ENCODE peak calls at places on chromosome 19, in seven cellular contexts. U is NCI-H2081; I is KG1; S is stimulated activated CD4-positive, alpha-beta T cell treated with anti-CD3 and anti-CD28 coated beads, Interleukin-4, amount 100 ng/mL, for 48 hours; G is AG09309; M is tibial artery; K is lower leg skin. B is an unnamed sample.

GRCh38 chr19:18646535-18647370 is 9.9 kb downstream of the KLHL26 start:
- DNase-seq in U (no peak), I (no peak), S (no peak), G (no peak), M (peak), K (no peak), B (no peak)

GRCh38 chr19:42076375-42076944 is 494 bp downstream of the ZNF574 start:
- DNase-seq in U (no peak), I (no peak), S (peak), G (no peak), M (peak), K (peak), B (no peak)

GRCh38 chr19:33737704-33738103 is 59.0 kb upstream of the KCTD15 start:
- DNase-seq in U (no peak), I (no peak), S (no peak), G (no peak), M (no peak), K (no peak), B (no peak)

GRCh38 chr19:53019684-53020083 is 6.0 kb downstream of the ERVV-1 start:
- DNase-seq in U (no peak), I (no peak), S (no peak), G (no peak), M (no peak), K (peak), B (no peak)

GRCh38 chr19:32895384-32895783 is 25.8 kb upstream of the SLC7A9 start:
- DNase-seq in U (no peak), I (no peak), S (no peak), G (no peak), M (no peak), K (no peak), B (no peak)

GRCh38 chr19:46299004-46299509 is 2.2 kb downstream of the HIF3A start:
- DNase-seq in U (peak), I (no peak), S (no peak), G (no peak), M (peak), K (peak), B (peak)

GRCh38 chr19:33477781-33478180 is 43.8 kb downstream of the PEPD start:
- DNase-seq in U (no peak), I (no peak), S (no peak), G (no peak), M (peak), K (peak), B (no peak)

GRCh38 chr19:29680447-29680846 is 15.2 kb downstream of the PLEKHF1 start:
- DNase-seq in U (no peak), I (peak), S (peak), G (no peak), M (no peak), K (no peak), B (no peak)

GRCh38 chr19:17234911-17235617 is 9.0 kb downstream of the OCEL1 start:
- DNase-seq in U (peak), I (peak), S (peak), G (no peak), M (no peak), K (no peak), B (peak)

GRCh38 chr19:2952953-2953481 is 8.2 kb upstream of the ZNF77 start:
- DNase-seq in U (no peak), I (no peak), S (no peak), G (no peak), M (no peak), K (no peak), B (no peak)

GRCh38 chr19:44092108-44092507 is 2.1 kb upstream of the ZNF224 start:
- DNase-seq in U (no peak), I (no peak), S (no peak), G (no peak), M (no peak), K (no peak), B (no peak)

GRCh38 chr19:14434157-14434501 is 1.0 kb downstream of the PKN1 start:
- DNase-seq in U (no peak), I (no peak), S (no peak), G (no peak), M (no peak), K (no peak), B (no peak)

GRCh38 chr19:12723643-12724426 is at the start of gene TNPO2:
- DNase-seq in U (peak), I (peak), S (peak), G (no peak), M (no peak), K (peak), B (peak)

GRCh38 chr19:35619290-35619923 is 6.9 kb downstream of the HAUS5 start:
- DNase-seq in U (no peak), I (no peak), S (no peak), G (no peak), M (no peak), K (no peak), B (no peak)

GRCh38 chr19:40650749-40651305 is 39.6 kb downstream of the NUMBL start:
- DNase-seq in U (no peak), I (no peak), S (no peak), G (peak), M (peak), K (no peak), B (no peak)

GRCh38 chr19:50720921-50721291 is 1.3 kb upstream of the SHANK1 start:
- DNase-seq in U (no peak), I (no peak), S (no peak), G (peak), M (no peak), K (no peak), B (no peak)

GRCh38 chr19:11254662-11255061 is 7.7 kb downstream of the DOCK6 start:
- DNase-seq in U (no peak), I (no peak), S (no peak), G (no peak), M (no peak), K (no peak), B (no peak)

GRCh38 chr19:41324921-41325639 is 15.1 kb downstream of the CCDC97 start:
- DNase-seq in U (no peak), I (no peak), S (no peak), G (peak), M (peak), K (peak), B (no peak)